ENCODE peak calls at places on chromosomes 11 and 22, in five cellular contexts. E is K562, S is astrocyte of the spinal cord, C is HCT116, O is IMR-90. B is an unnamed sample.
A peak's percentile ranks its signal among the peaks of the same experiment; 100 is the strongest.

GRCh38 chr11:22192289-22192641 is 620 bp upstream of the ANO5 start:
- DNase-seq in C (no peak), S (no peak), O (no peak), E (peak; percentile 19), B (peak; percentile 1)

GRCh38 chr11:78350646-78351165 is 66.9 kb downstream of the GAB2 start:
- DNase-seq in E (no peak), C (no peak), S (peak; percentile 66), O (peak; percentile 47), B (no peak)

GRCh38 chr11:130118636-130119387 is 40.8 kb upstream of the ST14 start:
- DNase-seq in O (no peak), S (no peak), C (no peak), E (no peak), B (no peak)

GRCh38 chr11:87493516-87493915 is 455.8 kb downstream of the TMEM135 start:
- DNase-seq in C (no peak), O (peak; percentile 55), S (peak; percentile 25), E (no peak), B (no peak)

GRCh38 chr11:43366597-43367121 is 7.9 kb downstream of the TTC17 start:
- DNase-seq in S (peak; percentile 40), E (peak; percentile 39), C (no peak), O (peak; percentile 84), B (no peak)

GRCh38 chr22:29369460-29369859 is 18.9 kb downstream of the AP1B1 start:
- DNase-seq in E (peak; percentile 22), O (peak; percentile 76), C (no peak), S (peak; percentile 85), B (peak; percentile 70)

GRCh38 chr11:115276799-115277198 is 227.4 kb downstream of the CADM1 start:
- DNase-seq in C (no peak), O (no peak), E (no peak), S (no peak), B (no peak)

GRCh38 chr11:79744941-79745340 is 304.1 kb upstream of the TENM4 start:
- DNase-seq in E (no peak), C (no peak), S (no peak), O (no peak), B (peak; percentile 54)

GRCh38 chr11:100863080-100863581 is 176.0 kb downstream of the ARHGAP42 start:
- DNase-seq in O (peak; percentile 95), E (peak; percentile 75), C (no peak), S (peak; percentile 95), B (peak; percentile 50)

GRCh38 chr11:107385361-107385982 is 72.2 kb downstream of the CWF19L2 start:
- DNase-seq in E (no peak), O (peak; percentile 29), S (peak; percentile 13), C (peak; percentile 29), B (peak; percentile 92)

GRCh38 chr11:47967577-47968230 is 12.7 kb upstream of the PTPRJ start:
- DNase-seq in E (no peak), S (no peak), O (peak; percentile 32), C (no peak), B (no peak)

GRCh38 chr11:117076941-117077659 is 21.1 kb downstream of the SIK3 start:
- DNase-seq in S (no peak), E (no peak), O (no peak), C (no peak), B (no peak)

GRCh38 chr11:6559375-6559774 is 44.0 kb downstream of the RRP8 start:
- DNase-seq in O (no peak), E (no peak), S (no peak), C (no peak), B (no peak)

GRCh38 chr22:46896568-46897245 is 134.3 kb downstream of the TBC1D22A start:
- DNase-seq in O (no peak), S (no peak), C (no peak), E (peak; percentile 15), B (no peak)

GRCh38 chr22:46896166-46896565 is 133.7 kb downstream of the TBC1D22A start:
- DNase-seq in S (no peak), C (no peak), E (no peak), O (no peak), B (no peak)

GRCh38 chr22:46897246-46897623 is 134.8 kb downstream of the TBC1D22A start:
- DNase-seq in C (no peak), S (no peak), O (no peak), E (peak; percentile 30), B (no peak)

GRCh38 chr22:46894851-46895640 is 132.6 kb downstream of the TBC1D22A start:
- DNase-seq in E (no peak), S (no peak), O (no peak), C (no peak), B (no peak)

GRCh38 chr22:46895753-46896152 is 133.3 kb downstream of the TBC1D22A start:
- DNase-seq in S (peak; percentile 17), C (no peak), O (no peak), E (peak; percentile 53), B (no peak)
- TF ChIP-seq CTCF in S (no peak), C (no peak), O (no peak), E (no peak), B (no peak)

GRCh38 chr11:113475160-113475761 is at the start of gene DRD2:
- DNase-seq in S (no peak), O (no peak), C (no peak), E (no peak), B (no peak)
- H3K4me3 ChIP-seq in S (no peak within 1 kb of the TSS), O (no peak within 1 kb of the TSS), C (no peak within 1 kb of the TSS), E (no peak within 1 kb of the TSS), B (no peak within 1 kb of the TSS)

DNA sequence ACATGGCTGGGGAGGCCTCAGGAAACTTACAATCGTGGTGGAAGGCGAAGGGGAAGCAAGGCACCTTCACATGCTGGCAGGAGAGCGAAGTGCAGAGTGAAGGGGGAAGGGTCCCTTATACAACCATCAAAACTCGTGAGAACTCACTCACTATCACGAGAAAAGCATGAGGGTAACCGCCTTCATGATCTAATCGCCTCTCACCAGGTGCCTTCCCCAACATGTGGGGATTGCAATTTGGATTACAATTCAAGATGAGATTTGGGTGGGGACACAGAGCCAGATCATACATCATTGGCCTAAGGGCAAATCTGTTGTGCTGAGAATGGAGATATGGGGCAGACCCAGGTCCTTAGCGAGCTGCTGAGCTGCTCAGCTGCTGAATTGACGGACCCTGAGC is 13.1 kb downstream of the C1QTNF6 start:
- DNase-seq in C (no peak), S (no peak), O (no peak), E (no peak), B (no peak)
- TF ChIP-seq CTCF in C (no peak), S (no peak), O (no peak), E (no peak), B (no peak)

GRCh38 chr11:34970480-34970879 is 54.1 kb downstream of the PDHX start:
- DNase-seq in O (no peak), E (no peak), C (no peak), S (no peak), B (no peak)

GRCh38 chr11:34970033-34970432 is 53.6 kb downstream of the PDHX start:
- DNase-seq in C (no peak), S (no peak), E (no peak), O (no peak), B (no peak)

GRCh38 chr11:34964610-34965331 is 48.4 kb downstream of the PDHX start:
- DNase-seq in O (no peak), S (no peak), E (no peak), C (no peak), B (no peak)

GRCh38 chr11:34972892-34973291 is 56.5 kb downstream of the PDHX start:
- DNase-seq in S (peak; percentile 36), O (peak; percentile 87), C (no peak), E (no peak), B (no peak)

GRCh38 chr11:34968862-34969261 is 52.4 kb downstream of the PDHX start:
- DNase-seq in S (no peak), O (no peak), C (no peak), E (no peak), B (no peak)
- H3K4me3 ChIP-seq in S (no peak overlapping the region), O (no peak overlapping the region), C (no peak overlapping the region), E (no peak overlapping the region), B (no peak overlapping the region)

GRCh38 chr11:35717043-35717442 is 54.5 kb downstream of the TRIM44 start:
- DNase-seq in O (no peak), S (no peak), C (no peak), E (no peak), B (peak; percentile 3)
- TF ChIP-seq CTCF in O (no peak), S (peak; percentile 13), C (no peak), E (no peak), B (no peak)

GRCh38 chr11:3949132-3949531 is 93.7 kb downstream of the STIM1 start:
- DNase-seq in S (no peak), C (no peak), E (no peak), O (no peak), B (no peak)
- H3K4me3 ChIP-seq in S (no peak overlapping the region), C (no peak overlapping the region), E (no peak overlapping the region), O (no peak overlapping the region), B (no peak overlapping the region)

DNA sequence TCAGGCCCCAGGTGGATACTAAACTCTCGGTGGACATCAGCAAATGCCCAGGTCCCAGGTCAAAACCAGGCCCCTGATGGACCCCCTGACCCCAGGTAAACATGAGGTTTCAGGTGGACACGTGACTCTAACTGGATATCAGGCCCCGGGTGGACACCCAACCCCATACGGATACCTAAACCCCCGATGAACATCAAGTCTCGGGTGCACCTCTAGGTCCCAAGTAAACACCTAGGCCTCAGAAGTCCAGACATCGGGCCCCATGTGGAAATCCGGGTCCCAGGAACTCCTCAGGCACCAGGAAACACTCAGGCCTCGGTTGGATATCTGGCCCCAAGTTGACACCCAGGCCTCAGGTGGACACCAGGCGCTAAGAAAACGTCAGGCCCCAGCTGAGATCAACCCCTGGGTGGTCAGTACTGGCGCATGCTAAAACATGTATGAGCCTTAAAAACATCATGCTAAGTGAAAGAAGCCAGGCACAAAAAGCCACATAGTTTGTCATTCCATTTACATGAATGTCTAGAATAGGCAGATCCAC is 54.4 kb upstream of the SEPTIN5 start:
- DNase-seq in O (no peak), C (no peak), E (peak; percentile 29), S (no peak), B (no peak)
- TF ChIP-seq CTCF in O (no peak), C (no peak), E (no peak), S (no peak), B (no peak)

DNA sequence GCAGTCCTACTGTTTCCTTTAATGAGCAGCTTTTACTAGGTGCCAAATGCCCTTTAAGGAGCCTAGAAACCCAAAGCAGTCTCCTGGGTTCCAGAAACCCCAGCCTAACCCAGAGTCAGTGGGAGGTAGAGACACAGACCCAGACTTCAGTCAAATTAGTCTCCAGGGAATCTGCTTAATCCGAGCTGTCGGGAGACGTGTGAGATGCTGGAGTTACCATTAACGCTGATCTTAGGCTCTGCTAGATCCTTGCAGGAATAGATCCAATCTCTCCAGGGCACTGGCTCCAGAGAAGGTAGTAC is 113.9 kb downstream of the CCDC34 start:
- DNase-seq in C (no peak), E (no peak), O (no peak), S (no peak), B (no peak)
- H3K4me3 ChIP-seq in C (no peak overlapping the region), E (no peak overlapping the region), O (no peak overlapping the region), S (no peak overlapping the region), B (no peak overlapping the region)

DNA sequence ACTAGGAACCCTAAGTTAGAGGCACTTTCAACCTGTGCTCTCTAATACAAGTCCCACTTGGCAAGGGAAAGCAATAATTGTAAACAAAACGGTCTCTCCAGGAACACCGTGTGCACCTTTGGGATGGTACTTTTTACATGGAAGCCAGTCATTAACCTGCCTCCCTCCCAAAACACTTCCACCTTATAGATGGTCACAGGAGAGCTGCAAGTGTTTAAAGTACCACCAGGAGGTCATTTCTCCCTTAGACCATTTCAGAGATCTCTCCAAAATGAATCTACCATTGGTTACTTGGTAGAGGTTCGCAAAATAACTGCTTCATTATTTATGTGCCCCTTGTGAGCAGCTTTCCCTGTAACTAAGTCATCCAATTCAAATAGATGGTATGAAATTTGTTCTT is 375.3 kb downstream of the DYNC2H1 start:
- DNase-seq in C (no peak), O (no peak), E (no peak), S (no peak), B (no peak)
- TF ChIP-seq CTCF in C (no peak), O (no peak), E (no peak), S (no peak), B (no peak)